ENCODE peak calls at places on chromosomes 2 and 18, in five cellular contexts. M is C1 segment of cervical spinal cord; A is NCI-H2029 treated with DMSO at 0.1 percent for 48 hours; L is activated CD4-positive, alpha-beta T cell treated with anti-CD3 and anti-CD28 coated beads, Interleukin-2, amount 50 U/mL, for 4 hours; I is occipital lobe. Q is an unnamed sample.

GRCh38 chr2:217643814-217644301 is 358.9 kb downstream of the TNS1 start:
- DNase-seq in I (no peak), M (no peak), L (no peak), A (no peak), Q (no peak)

GRCh38 chr2:107585851-107586250 is 240.8 kb upstream of the RGPD4 start:
- DNase-seq in A (no peak), L (no peak), M (no peak), I (no peak), Q (no peak)

GRCh38 chr18:22428672-22429071 is 11.0 kb upstream of the CTAGE1 start:
- DNase-seq in I (no peak), L (no peak), M (no peak), A (no peak), Q (no peak)

GRCh38 chr2:46339676-46340459 is 42.7 kb downstream of the EPAS1 start:
- DNase-seq in A (no peak), M (no peak), L (no peak), I (no peak), Q (no peak)

GRCh38 chr2:54454922-54455583 is 1.1 kb upstream of the SPTBN1 start:
- DNase-seq in M (peak), I (no peak), A (no peak), L (no peak), Q (no peak)

GRCh38 chr2:100234141-100234540 is 88.2 kb downstream of the LONRF2 start:
- DNase-seq in I (no peak), L (no peak), A (no peak), M (no peak), Q (no peak)

GRCh38 chr2:156125018-156125417 is 207.5 kb downstream of the NR4A2 start:
- DNase-seq in L (no peak), A (no peak), I (no peak), M (no peak), Q (no peak)

GRCh38 chr18:28854964-28855363 is 678.0 kb upstream of the CDH2 start:
- DNase-seq in L (no peak), M (no peak), I (no peak), A (no peak), Q (no peak)

GRCh38 chr2:47174731-47175361 is 19.7 kb upstream of the STPG4 start:
- DNase-seq in L (no peak), I (no peak), M (peak), A (peak), Q (no peak)

GRCh38 chr2:98027955-98028593 is 32.3 kb upstream of the TMEM131 start:
- DNase-seq in I (no peak), M (no peak), A (no peak), L (no peak), Q (no peak)